ENCODE peak calls at places on chromosome 9, in six cellular contexts. F is progenitor cell of endocrine pancreas; V is HEK293T; I is frontal cortex; M is activated naive CD4-positive, alpha-beta T cell treated with anti-CD3 and anti-CD28 coated beads, Interleukin-2, amount 10 ng/mL, durations not matched to agents 7 days and 5 days; H is upper lobe of left lung. D is an unnamed sample.

GRCh38 chr9:101429736-101430135 is 5.8 kb downstream of the ALDOB start:
- DNase-seq in H (no peak), M (no peak), F (no peak), I (no peak), V (no peak), D (no peak)

GRCh38 chr9:92120138-92120537 is 4.9 kb upstream of the SPTLC1 start:
- DNase-seq in F (no peak), I (no peak), V (no peak), M (no peak), H (no peak), D (no peak)

GRCh38 chr9:95250462-95251058 is 66.9 kb downstream of the FANCC start:
- DNase-seq in I (no peak), H (no peak), F (no peak), M (no peak), V (no peak), D (no peak)

GRCh38 chr9:107070591-107070990 is 207.6 kb downstream of the ZNF462 start:
- DNase-seq in F (no peak), I (no peak), H (no peak), V (no peak), M (no peak), D (no peak)

GRCh38 chr9:128145951-128146351 is 3.3 kb upstream of the LCN2 start:
- DNase-seq in V (no peak), H (no peak), I (no peak), M (no peak), F (no peak), D (no peak)

GRCh38 chr9:121670447-121670846 is 19.0 kb downstream of the DAB2IP start:
- DNase-seq in V (no peak), F (no peak), I (no peak), H (no peak), M (no peak), D (no peak)

GRCh38 chr9:2559212-2560152 is 62.1 kb upstream of the VLDLR start:
- DNase-seq in F (no peak), V (no peak), M (no peak), H (peak; percentile 35), I (no peak), D (no peak)

GRCh38 chr9:93343663-93344062 is 107.8 kb upstream of the FAM120A start:
- DNase-seq in V (no peak), I (no peak), M (no peak), H (no peak), F (no peak), D (no peak)

GRCh38 chr9:131095666-131096489 is 453 bp upstream of the AIF1L start:
- DNase-seq in V (peak; percentile 82), I (peak; percentile 91), F (peak; percentile 71), M (peak; percentile 61), H (no peak), D (peak; percentile 34)

GRCh38 chr9:94607340-94607695 is 13.7 kb upstream of the FBP2 start:
- DNase-seq in F (no peak), I (no peak), M (no peak), H (no peak), V (no peak), D (no peak)

GRCh38 chr9:134486127-134486995 is 155.2 kb upstream of the COL5A1 start:
- DNase-seq in H (peak; percentile 9), I (no peak), M (peak; percentile 17), V (no peak), F (no peak), D (no peak)

GRCh38 chr9:33132249-33132772 is 34.8 kb downstream of the B4GALT1 start:
- DNase-seq in H (peak; percentile 44), V (no peak), F (no peak), M (no peak), I (no peak), D (no peak)

GRCh38 chr9:127983847-127984289 is 3.1 kb upstream of the EEIG1 start:
- DNase-seq in F (no peak), M (no peak), I (no peak), V (no peak), H (no peak), D (peak; percentile 75)

GRCh38 chr9:132647355-132647754 is 22.4 kb downstream of the DDX31 start:
- DNase-seq in F (no peak), M (no peak), I (no peak), H (no peak), V (no peak), D (no peak)

GRCh38 chr9:109498195-109499060 is at the start of gene PTPN3:
- DNase-seq in I (peak; percentile 66), M (no peak), F (no peak), V (peak; percentile 71), H (no peak), D (no peak)

GRCh38 chr9:98334796-98335195 is 79.3 kb upstream of the TBC1D2 start:
- DNase-seq in H (no peak), F (no peak), M (no peak), I (no peak), V (no peak), D (no peak)

GRCh38 chr9:14846871-14847311 is 63.3 kb downstream of the FREM1 start:
- DNase-seq in H (peak; percentile 29), M (peak; percentile 76), F (peak; percentile 22), V (peak; percentile 73), I (no peak), D (peak; percentile 73)